ENCODE peak calls at places on chromosomes 2 and 18, in ten cellular contexts. J is IMR-90, T is mucosa of descending colon, C is epithelial cell of esophagus, F is cardiac muscle cell, X is lower lobe of right lung, Y is fibroblast of pulmonary artery, O is GM06990, P is uterus, R is astrocyte of the spinal cord. Q is an unnamed sample.

GRCh38 chr2:157891630-157892016 is 15.5 kb upstream of the ACVR1 start:
- DNase-seq in X (no peak), O (no peak), R (no peak), T (no peak), P (no peak), J (no peak), Y (no peak), F (no peak), C (no peak), Q (no peak)

GRCh38 chr2:213284105-213285090 is at the start of gene SPAG16:
- DNase-seq in X (peak), T (peak), F (peak), Y (peak), J (peak), R (peak), C (peak), O (peak), P (peak), Q (peak)

GRCh38 chr18:38244360-38244940 is 678.9 kb upstream of the CELF4 start:
- DNase-seq in O (no peak), C (no peak), X (no peak), P (no peak), R (no peak), T (no peak), F (no peak), Y (no peak), J (no peak), Q (no peak)

GRCh38 chr18:78685250-78685979 is 294.2 kb upstream of the SALL3 start:
- DNase-seq in Y (no peak), P (no peak), C (no peak), T (no peak), X (no peak), J (no peak), R (no peak), O (no peak), F (no peak), Q (no peak)

GRCh38 chr2:105034170-105034569 is 3.7 kb upstream of the MRPS9 start:
- DNase-seq in O (no peak), R (no peak), F (no peak), P (no peak), T (no peak), X (no peak), Y (no peak), J (peak), C (peak), Q (no peak)

GRCh38 chr2:12071343-12071742 is 324.9 kb downstream of the LPIN1 start:
- DNase-seq in O (no peak), P (no peak), T (no peak), Y (no peak), F (no peak), C (no peak), X (no peak), J (no peak), R (no peak), Q (no peak)

GRCh38 chr18:70047931-70048603 is 100.4 kb upstream of the CD226 start:
- DNase-seq in F (peak), P (no peak), Y (peak), R (peak), T (no peak), C (peak), X (no peak), J (peak), O (no peak), Q (no peak)

GRCh38 chr2:32246911-32247310 is 17.8 kb downstream of the NLRC4 start:
- DNase-seq in C (peak), R (no peak), J (no peak), T (no peak), P (no peak), Y (no peak), O (no peak), F (no peak), X (no peak), Q (no peak)

GRCh38 chr2:105714141-105714540 is 30.6 kb upstream of the NCK2 start:
- DNase-seq in J (no peak), P (no peak), X (no peak), O (no peak), R (no peak), T (no peak), Y (no peak), C (no peak), F (no peak), Q (no peak)

GRCh38 chr2:233404227-233404626 is 49.9 kb downstream of the DGKD start:
- DNase-seq in C (peak), F (peak), P (no peak), X (no peak), O (no peak), Y (peak), R (peak), J (peak), T (no peak), Q (no peak)

GRCh38 chr18:79948719-79949411 is 2.6 kb downstream of the SLC66A2 start:
- DNase-seq in X (peak), Y (no peak), P (no peak), O (no peak), C (no peak), T (peak), F (no peak), J (no peak), R (no peak), Q (peak)

GRCh38 chr18:48583568-48583967 is 44.7 kb downstream of the CTIF start:
- DNase-seq in Y (no peak), F (no peak), C (no peak), R (no peak), X (no peak), J (peak), O (no peak), P (no peak), T (no peak), Q (no peak)

GRCh38 chr2:144096531-144096930 is 423.4 kb downstream of the ZEB2 start:
- DNase-seq in F (no peak), T (no peak), R (no peak), J (peak), X (no peak), P (no peak), C (no peak), Y (no peak), O (no peak), Q (no peak)

GRCh38 chr2:150482667-150483260 is 4.7 kb downstream of the RND3 start:
- DNase-seq in Y (no peak), P (no peak), X (no peak), F (no peak), R (no peak), C (peak), J (peak), O (no peak), T (no peak), Q (no peak)

GRCh38 chr2:218229851-218230250 is 12.9 kb downstream of the ARPC2 start:
- DNase-seq in Y (peak), T (peak), J (no peak), R (peak), P (no peak), O (no peak), X (no peak), C (peak), F (peak), Q (peak)

GRCh38 chr2:75146903-75147332 is 52.4 kb downstream of the TACR1 start:
- DNase-seq in P (no peak), R (peak), J (peak), T (no peak), X (no peak), Y (peak), C (peak), O (no peak), F (peak), Q (no peak)

GRCh38 chr18:70288171-70288850 is 534 bp upstream of the SOCS6 start:
- DNase-seq in P (peak), Y (peak), O (peak), C (no peak), F (peak), T (peak), R (peak), X (peak), J (peak), Q (peak)

GRCh38 chr18:22932885-22933205 is 283 bp upstream of the RBBP8 start:
- DNase-seq in T (no peak), P (no peak), O (no peak), J (no peak), Y (no peak), F (no peak), C (no peak), R (no peak), X (no peak), Q (no peak)

GRCh38 chr2:109275120-109276040 is 146.4 kb downstream of the SH3RF3 start:
- DNase-seq in C (no peak), P (no peak), Y (no peak), X (no peak), O (no peak), F (no peak), R (no peak), J (no peak), T (no peak), Q (no peak)

GRCh38 chr2:201618744-201619654 is 24.3 kb downstream of the TMEM237 start:
- DNase-seq in T (peak), P (peak), O (no peak), J (peak), X (peak), C (peak), R (peak), F (peak), Y (peak), Q (no peak)

GRCh38 chr2:146579154-146579930 is 1265.5 kb upstream of the ACVR2A start:
- DNase-seq in R (peak), F (peak), T (no peak), X (no peak), Y (peak), C (peak), O (no peak), P (no peak), J (peak), Q (no peak)

GRCh38 chr2:97963880-97964279 is 31.9 kb downstream of the TMEM131 start:
- DNase-seq in X (no peak), F (peak), T (no peak), R (no peak), P (no peak), C (peak), Y (peak), O (no peak), J (peak), Q (no peak)

GRCh38 chr2:119011162-119011909 is 69.3 kb downstream of the MARCO start:
- DNase-seq in X (peak), P (no peak), J (peak), O (peak), Y (peak), F (peak), T (no peak), R (peak), C (peak), Q (no peak)

GRCh38 chr2:240460781-240461431 is 25.4 kb downstream of the GPC1 start:
- DNase-seq in X (peak), O (no peak), T (peak), Y (no peak), P (peak), J (no peak), C (no peak), R (no peak), F (no peak), Q (peak)

GRCh38 chr18:51196116-51196810 is 1.2 kb downstream of the MEX3C start:
- DNase-seq in C (peak), R (no peak), Y (peak), P (peak), T (peak), J (peak), X (peak), F (peak), O (peak), Q (peak)

GRCh38 chr2:6679481-6679880 is 186.2 kb downstream of the CMPK2 start:
- DNase-seq in O (no peak), T (no peak), X (no peak), F (no peak), Y (no peak), P (no peak), R (no peak), C (no peak), J (no peak), Q (no peak)

GRCh38 chr2:135685361-135685760 is 56.3 kb upstream of the UBXN4 start:
- DNase-seq in R (peak), O (no peak), X (no peak), T (no peak), F (peak), C (peak), P (no peak), J (peak), Y (peak), Q (no peak)

GRCh38 chr18:2982452-2983172 is 30.3 kb downstream of the LPIN2 start:
- DNase-seq in X (no peak), T (no peak), R (no peak), F (no peak), O (no peak), C (no peak), Y (no peak), P (no peak), J (no peak), Q (no peak)

GRCh38 chr18:42412281-42412680 is 457.2 kb downstream of the PIK3C3 start:
- DNase-seq in P (no peak), R (no peak), Y (peak), J (no peak), C (no peak), T (no peak), O (no peak), X (no peak), F (peak), Q (no peak)

GRCh38 chr18:12836551-12836950 is 47.5 kb downstream of the PTPN2 start:
- DNase-seq in F (no peak), C (no peak), Y (no peak), J (no peak), X (no peak), R (no peak), O (no peak), T (no peak), P (no peak), Q (no peak)

GRCh38 chr2:149360106-149360505 is 29.7 kb downstream of the LYPD6 start:
- DNase-seq in Y (no peak), O (no peak), P (no peak), R (peak), C (peak), T (no peak), J (no peak), F (no peak), X (no peak), Q (no peak)

GRCh38 chr18:79664525-79665125 is 15.0 kb upstream of the CTDP1 start:
- DNase-seq in R (peak), F (peak), X (no peak), Y (peak), O (no peak), C (peak), P (no peak), T (no peak), J (peak), Q (no peak)

GRCh38 chr2:222360997-222361396 is 62.2 kb upstream of the PAX3 start:
- DNase-seq in C (no peak), F (no peak), O (no peak), R (no peak), Y (no peak), P (no peak), J (no peak), T (no peak), X (no peak), Q (no peak)

GRCh38 chr2:207473203-207473865 is 56.4 kb upstream of the CREB1 start:
- DNase-seq in T (no peak), F (peak), C (peak), X (no peak), J (peak), Y (peak), O (peak), P (peak), R (peak), Q (no peak)

GRCh38 chr2:529425-529824 is 147.8 kb downstream of the TMEM18 start:
- DNase-seq in F (peak), X (no peak), O (no peak), T (no peak), Y (peak), C (peak), P (no peak), R (peak), J (peak), Q (no peak)

GRCh38 chr2:128475427-128476211 is 157.0 kb upstream of the HS6ST1 start:
- DNase-seq in X (no peak), R (no peak), F (no peak), J (no peak), T (no peak), O (no peak), C (no peak), Y (no peak), P (no peak), Q (no peak)

GRCh38 chr2:187461294-187462261 is 13.5 kb upstream of the CALCRL start:
- DNase-seq in C (peak), X (peak), Y (peak), J (no peak), T (peak), F (peak), R (no peak), P (peak), O (no peak), Q (no peak)

GRCh38 chr2:160406591-160407392 is 86.8 kb downstream of the RBMS1 start:
- DNase-seq in C (peak), R (peak), X (peak), T (peak), P (peak), F (peak), J (peak), Y (peak), O (peak), Q (peak)

GRCh38 chr2:77746780-77747179 is 224.6 kb upstream of the LRRTM4 start:
- DNase-seq in X (no peak), F (no peak), P (no peak), T (no peak), J (no peak), Y (no peak), R (no peak), O (no peak), C (no peak), Q (no peak)

DNA sequence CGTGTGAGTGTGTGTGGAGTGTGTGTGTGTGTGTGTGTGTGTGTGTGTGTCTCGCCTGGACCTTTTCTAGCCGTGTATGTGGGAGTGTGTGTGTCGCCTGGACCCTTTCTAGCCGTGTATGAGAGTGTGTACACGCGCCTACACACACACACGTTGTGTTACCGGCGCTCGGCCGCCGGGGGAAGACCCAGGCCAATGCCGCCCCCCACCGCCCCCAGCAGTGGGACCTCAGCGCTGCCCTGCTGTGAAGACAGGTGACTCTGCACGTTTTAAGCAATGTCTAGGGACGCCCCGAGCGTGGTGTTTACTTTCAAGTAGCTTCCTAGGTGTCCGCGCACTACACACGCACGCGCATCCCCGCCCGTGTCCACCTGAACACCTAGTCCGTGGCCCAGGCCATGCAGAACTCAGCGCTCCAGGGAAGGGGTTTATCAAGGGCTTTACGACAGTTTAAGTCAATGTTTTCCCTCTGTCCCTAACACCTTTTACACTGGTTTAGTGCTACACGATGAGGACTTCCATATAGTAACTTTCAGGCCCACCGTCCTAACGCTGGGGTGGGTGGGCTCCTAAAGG is 1.2 kb upstream of the BCL2 start:
- DNase-seq in Y (no peak), P (peak), X (peak), T (peak), J (peak), O (peak), R (peak), F (peak), C (peak), Q (peak)
- TF ChIP-seq CTCF in Y (no peak), P (no peak), X (no peak), T (no peak), J (no peak), O (peak), R (no peak), F (no peak), C (no peak), Q (no peak)

GRCh38 chr18:75346671-75347070 is 80.8 kb downstream of the SMIM21 start:
- DNase-seq in C (no peak), Y (no peak), T (no peak), R (no peak), O (no peak), P (no peak), X (no peak), J (no peak), F (no peak), Q (no peak)

GRCh38 chr18:75350857-75351256 is 76.6 kb downstream of the SMIM21 start:
- DNase-seq in T (no peak), J (no peak), O (no peak), Y (no peak), X (no peak), F (no peak), P (no peak), C (no peak), R (no peak), Q (no peak)

GRCh38 chr18:75350440-75350839 is 77.1 kb downstream of the SMIM21 start:
- DNase-seq in F (no peak), P (no peak), C (no peak), Y (no peak), X (no peak), T (no peak), O (no peak), J (no peak), R (peak), Q (no peak)

GRCh38 chr18:75353357-75353756 is 74.1 kb downstream of the SMIM21 start:
- DNase-seq in O (no peak), X (no peak), P (no peak), T (no peak), F (no peak), Y (no peak), R (no peak), C (no peak), J (no peak), Q (no peak)

GRCh38 chr18:75351409-75351808 is 76.1 kb downstream of the SMIM21 start:
- DNase-seq in T (no peak), X (no peak), R (no peak), C (no peak), F (no peak), Y (no peak), J (no peak), O (no peak), P (no peak), Q (no peak)
- H3K4me3 ChIP-seq in T (no peak), X (no peak), R (no peak), C (no peak), F (no peak), Y (no peak), J (no peak), O (no peak), P (no peak), Q (no peak)

GRCh38 chr2:237966565-237967462 is at the start of gene UBE2F:
- DNase-seq in C (peak), F (peak), T (peak), P (peak), X (peak), O (peak), J (peak), Y (peak), R (peak), Q (peak)

GRCh38 chr2:237964578-237965404 is 2.0 kb upstream of the UBE2F start:
- DNase-seq in P (no peak), F (peak), T (no peak), O (no peak), X (no peak), R (no peak), Y (peak), J (peak), C (peak), Q (peak)

GRCh38 chr2:237967463-237967871 is 653 bp downstream of the UBE2F start:
- DNase-seq in T (peak), P (peak), Y (no peak), F (peak), X (peak), R (no peak), J (no peak), O (peak), C (peak), Q (peak)

GRCh38 chr2:237966250-237966564 is 607 bp upstream of the UBE2F start:
- DNase-seq in P (no peak), C (no peak), Y (no peak), O (no peak), R (no peak), F (no peak), X (no peak), T (no peak), J (no peak), Q (no peak)

GRCh38 chr2:237968048-237968862 is 1.4 kb downstream of the UBE2F start:
- DNase-seq in O (peak), T (no peak), X (no peak), Y (peak), F (peak), P (peak), R (peak), J (peak), C (peak), Q (peak)
- TF ChIP-seq CTCF in O (peak), T (no peak), X (no peak), Y (no peak), F (no peak), P (no peak), R (no peak), J (no peak), C (no peak), Q (no peak)

GRCh38 chr2:20962939-20963543 is 80.8 kb downstream of the APOB start:
- DNase-seq in F (peak), J (peak), Y (peak), P (peak), C (peak), X (peak), T (no peak), O (no peak), R (peak), Q (peak)

GRCh38 chr2:20966061-20966460 is 77.8 kb downstream of the APOB start:
- DNase-seq in O (no peak), R (no peak), P (no peak), Y (no peak), J (no peak), F (no peak), X (no peak), T (no peak), C (no peak), Q (no peak)

GRCh38 chr2:20961858-20962257 is 82.0 kb downstream of the APOB start:
- DNase-seq in X (no peak), J (no peak), T (no peak), O (no peak), C (no peak), Y (no peak), F (no peak), R (no peak), P (peak), Q (no peak)

GRCh38 chr2:20965221-20965620 is 78.7 kb downstream of the APOB start:
- DNase-seq in P (no peak), F (no peak), R (no peak), Y (no peak), X (no peak), C (no peak), J (no peak), T (no peak), O (no peak), Q (no peak)

GRCh38 chr2:20963867-20964266 is 80.0 kb downstream of the APOB start:
- DNase-seq in C (no peak), J (no peak), F (no peak), X (no peak), T (no peak), O (no peak), Y (no peak), R (no peak), P (no peak), Q (no peak)
- H3K4me3 ChIP-seq in C (no peak), J (no peak), F (no peak), X (no peak), T (no peak), O (no peak), Y (no peak), R (no peak), P (no peak), Q (no peak)

Q was measured in Peyer's patch.